ENCODE peak calls at places on chromosomes 5 and 9, in nine cellular contexts. H is A549, K is coronary artery, I is Panc1, Z is breast epithelium, R is gastrocnemius medialis, C is HFF-Myc, S is IMR-90, F is fibroblast of lung. A is an unnamed sample.
A peak's percentile ranks its signal among the peaks of the same experiment; 100 is the strongest.

GRCh38 chr9:112037281-112038016 is 137.6 kb downstream of the SUSD1 start:
- DNase-seq in H (no peak), K (no peak), I (no peak), Z (no peak), R (no peak), C (no peak), S (peak; percentile 94), F (peak; percentile 53), A (peak; percentile 99)

GRCh38 chr9:137294091-137294683 is 7.9 kb downstream of the NRARP start:
- DNase-seq in H (peak; percentile 83), K (no peak), I (no peak), Z (no peak), R (no peak), C (no peak), S (peak; percentile 56), F (peak; percentile 76), A (no peak)

GRCh38 chr5:139134906-139135305 is 63.3 kb downstream of the SIL1 start:
- DNase-seq in H (no peak), K (no peak), I (no peak), Z (no peak), R (no peak), C (no peak), S (no peak), F (no peak), A (no peak)

GRCh38 chr5:31470608-31471007 is 61.3 kb downstream of the DROSHA start:
- DNase-seq in H (no peak), K (no peak), I (no peak), Z (no peak), R (no peak), C (peak; percentile 42), S (peak; percentile 54), F (peak; percentile 77), A (peak; percentile 76)

GRCh38 chr5:60024104-60024503 is 130.6 kb upstream of the PDE4D start:
- DNase-seq in H (no peak), K (no peak), I (no peak), Z (no peak), R (no peak), C (no peak), S (no peak), F (no peak), A (no peak)

GRCh38 chr5:94908889-94909480 is 290.5 kb downstream of the SLF1 start:
- DNase-seq in H (peak; percentile 42), K (no peak), I (no peak), Z (no peak), R (no peak), C (peak; percentile 19), S (peak; percentile 37), F (peak; percentile 66), A (peak; percentile 41)

GRCh38 chr5:84603557-84604185 is 219.0 kb upstream of the EDIL3 start:
- DNase-seq in H (no peak), K (no peak), I (no peak), Z (no peak), R (no peak), C (no peak), S (peak; percentile 88), F (peak; percentile 90), A (peak; percentile 76)

GRCh38 chr5:167624053-167624452 is 667.4 kb upstream of the WWC1 start:
- DNase-seq in H (no peak), K (no peak), I (no peak), Z (no peak), R (no peak), C (no peak), S (no peak), F (no peak), A (no peak)

GRCh38 chr9:95499101-95499676 is 17.6 kb downstream of the PTCH1 start:
- DNase-seq in H (no peak), K (no peak), I (no peak), Z (no peak), R (no peak), C (no peak), S (peak; percentile 32), F (no peak), A (no peak)

GRCh38 chr5:64680289-64680688 is 10.0 kb upstream of the SHISAL2B start:
- DNase-seq in H (peak; percentile 29), K (no peak), I (no peak), Z (no peak), R (no peak), C (no peak), S (no peak), F (no peak), A (no peak)

GRCh38 chr5:6712136-6712581 is 1.1 kb upstream of the TENT4A start:
- DNase-seq in H (peak; percentile 66), K (peak; percentile 87), I (peak; percentile 24), Z (peak; percentile 23), R (peak; percentile 35), C (no peak), S (peak; percentile 73), F (peak; percentile 51), A (peak; percentile 60)

GRCh38 chr5:176658007-176658599 is 10.8 kb downstream of the TSPAN17 start:
- DNase-seq in H (peak; percentile 77), K (no peak), I (peak; percentile 41), Z (peak; percentile 54), R (no peak), C (no peak), S (peak; percentile 62), F (peak; percentile 68), A (peak; percentile 70)

GRCh38 chr5:111129938-111130337 is 37.8 kb downstream of the WDR36 start:
- DNase-seq in H (no peak), K (no peak), I (no peak), Z (no peak), R (no peak), C (no peak), S (peak; percentile 60), F (peak; percentile 45), A (peak; percentile 56)

GRCh38 chr5:159163027-159163699 is 46.2 kb downstream of the RNF145 start:
- DNase-seq in H (peak; percentile 45), K (no peak), I (peak; percentile 41), Z (no peak), R (no peak), C (peak; percentile 67), S (peak; percentile 94), F (no peak), A (peak; percentile 83)

GRCh38 chr9:68733021-68733405 is 28.0 kb downstream of the PIP5K1B start:
- DNase-seq in H (no peak), K (no peak), I (no peak), Z (no peak), R (no peak), C (no peak), S (no peak), F (no peak), A (no peak)

GRCh38 chr5:72177538-72177937 is 70.3 kb downstream of the MAP1B start:
- DNase-seq in H (no peak), K (no peak), I (no peak), Z (no peak), R (no peak), C (no peak), S (no peak), F (no peak), A (no peak)

GRCh38 chr5:72179816-72180440 is 72.7 kb downstream of the MAP1B start:
- DNase-seq in H (no peak), K (no peak), I (no peak), Z (peak; percentile 46), R (no peak), C (no peak), S (no peak), F (no peak), A (peak; percentile 31)

GRCh38 chr5:72180925-72181324 is 73.7 kb downstream of the MAP1B start:
- DNase-seq in H (no peak), K (no peak), I (no peak), Z (no peak), R (no peak), C (no peak), S (no peak), F (no peak), A (no peak)

GRCh38 chr5:72183231-72183630 is 76.0 kb downstream of the MAP1B start:
- DNase-seq in H (no peak), K (no peak), I (no peak), Z (no peak), R (no peak), C (no peak), S (no peak), F (no peak), A (no peak)

DNA sequence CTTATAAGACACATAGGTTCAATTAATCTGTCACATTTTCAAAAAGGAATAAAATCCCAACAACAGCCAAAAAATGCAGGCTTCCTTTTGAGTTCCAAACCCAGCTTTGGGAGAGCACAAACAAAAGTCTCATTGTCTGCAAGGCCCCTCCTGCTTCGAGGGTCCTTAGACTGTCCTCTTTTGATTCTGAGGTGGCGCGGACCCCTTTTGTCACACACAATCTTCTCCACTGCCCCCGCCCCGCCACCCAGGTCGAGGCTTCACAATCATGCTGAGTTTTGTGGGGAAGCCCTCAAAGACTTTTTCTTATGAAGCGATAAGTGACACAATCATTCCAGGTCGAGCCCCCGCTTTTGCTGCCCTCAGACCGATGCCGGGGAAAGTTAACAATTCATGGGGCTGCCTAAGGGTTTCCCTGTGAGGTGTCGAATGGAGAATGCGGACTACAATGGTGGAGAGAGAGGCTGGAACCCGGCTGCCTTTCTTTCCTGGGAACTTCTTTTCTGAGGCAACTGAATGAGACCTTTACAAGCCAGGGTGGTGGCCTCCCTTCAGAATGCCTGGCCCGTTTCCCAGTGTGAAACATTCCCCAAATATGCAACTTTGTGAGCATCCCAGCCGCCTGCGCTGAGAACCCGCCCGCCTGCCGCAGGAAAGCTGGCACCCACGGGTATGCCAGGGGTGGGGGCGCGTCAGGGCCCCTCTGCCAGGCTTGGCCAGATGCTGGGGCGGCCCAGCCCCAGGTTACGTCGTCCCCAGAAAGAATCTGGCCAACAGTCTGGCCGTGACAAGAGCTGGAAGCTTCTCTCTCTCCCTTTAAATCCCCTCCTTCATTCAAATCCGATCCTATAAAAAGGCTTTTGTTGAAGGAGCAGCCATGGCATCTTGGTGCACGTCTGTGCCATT is 71.9 kb downstream of the MAP1B start:
- DNase-seq in H (peak; percentile 52), K (peak; percentile 91), I (no peak), Z (peak; percentile 80), R (peak; percentile 25), C (no peak), S (peak; percentile 91), F (peak; percentile 91), A (peak; percentile 94)
- H3K4me3 ChIP-seq in H (no peak overlapping the region), K (peak overlapping the region; percentile 58), I (no peak overlapping the region), Z (peak overlapping the region; percentile 65), R (peak overlapping the region; percentile 14), C (no peak overlapping the region), S (no peak overlapping the region), F (no peak overlapping the region), A (peak overlapping the region; percentile 54)

GRCh38 chr9:14962193-14962899 is 52.1 kb upstream of the FREM1 start:
- DNase-seq in H (no peak), K (no peak), I (no peak), Z (peak; percentile 31), R (no peak), C (no peak), S (no peak), F (no peak), A (no peak)

GRCh38 chr9:14967450-14968321 is 57.5 kb upstream of the FREM1 start:
- DNase-seq in H (no peak), K (no peak), I (no peak), Z (no peak), R (no peak), C (no peak), S (no peak), F (no peak), A (no peak)
- TF ChIP-seq CTCF in H (no peak), K (no peak), I (no peak), Z (no peak), R (no peak), C (no peak), S (no peak), F (no peak), A (no peak)

GRCh38 chr5:174504266-174504726 is 220.1 kb upstream of the MSX2 start:
- DNase-seq in H (no peak), K (no peak), I (no peak), Z (no peak), R (no peak), C (no peak), S (no peak), F (no peak), A (no peak)
- H3K4me3 ChIP-seq in H (no peak overlapping the region), K (no peak overlapping the region), I (peak overlapping the region; percentile 54), Z (peak overlapping the region; percentile 52), R (no peak overlapping the region), C (peak overlapping the region; percentile 4), S (no peak overlapping the region), F (no peak overlapping the region), A (no peak overlapping the region)

GRCh38 chr5:153476767-153477166 is 13.7 kb upstream of the GRIA1 start:
- DNase-seq in H (peak; percentile 5), K (no peak), I (no peak), Z (no peak), R (no peak), C (peak; percentile 88), S (peak; percentile 92), F (peak; percentile 90), A (peak; percentile 79)
- TF ChIP-seq CTCF in H (no peak), K (no peak), I (no peak), Z (no peak), R (no peak), C (peak; percentile 27), S (peak; percentile 45), F (peak; percentile 50), A (peak; percentile 39)